ENCODE peak calls at places on chromosomes 1 and 21, in six cellular contexts. K is fibroblast of the aortic adventitia, S is breast epithelium, H is brain microvascular endothelial cell, D is A673, P is cardiac fibroblast. I is an unnamed sample.

GRCh38 chr1:9731561-9731960 is 80.0 kb downstream of the PIK3CD start:
- DNase-seq in S (no peak), H (no peak), D (no peak), K (no peak), P (no peak), I (no peak)

GRCh38 chr1:37714226-37714625 is 21.9 kb downstream of the CDCA8 start:
- DNase-seq in D (no peak), S (no peak), H (no peak), K (no peak), P (no peak), I (no peak)

GRCh38 chr1:207745285-207745684 is 6.6 kb upstream of the CD46 start:
- DNase-seq in P (peak; percentile 31), S (no peak), K (peak; percentile 54), D (no peak), H (no peak), I (no peak)

GRCh38 chr1:163054056-163054706 is 15.0 kb upstream of the RGS4 start:
- DNase-seq in S (no peak), K (peak; percentile 30), H (no peak), D (peak; percentile 45), P (no peak), I (no peak)

GRCh38 chr1:231162300-231162969 is 577 bp downstream of the TRIM67 start:
- DNase-seq in K (peak; percentile 10), P (peak; percentile 22), S (no peak), H (peak; percentile 28), D (no peak), I (no peak)

GRCh38 chr1:15680131-15680530 is 4.0 kb upstream of the PLEKHM2 start:
- DNase-seq in D (no peak), P (peak; percentile 67), H (peak; percentile 65), K (peak; percentile 73), S (no peak), I (no peak)

GRCh38 chr1:163842546-163842945 is 520.8 kb downstream of the NUF2 start:
- DNase-seq in D (no peak), H (no peak), P (no peak), K (peak; percentile 30), S (no peak), I (no peak)

GRCh38 chr21:46195595-46196195 is 11.4 kb upstream of the SPATC1L start:
- DNase-seq in S (peak; percentile 31), K (no peak), D (no peak), H (no peak), P (no peak), I (peak; percentile 52)

GRCh38 chr1:114482585-114482984 is 28.4 kb downstream of the TRIM33 start:
- DNase-seq in D (no peak), S (no peak), K (no peak), H (no peak), P (no peak), I (no peak)

GRCh38 chr1:180026556-180026955 is 71.9 kb downstream of the CEP350 start:
- DNase-seq in H (peak; percentile 23), S (no peak), P (peak; percentile 62), D (no peak), K (peak; percentile 61), I (no peak)

GRCh38 chr1:45386219-45386618 is 46.0 kb upstream of the MUTYH start:
- DNase-seq in S (no peak), D (no peak), H (no peak), K (no peak), P (no peak), I (no peak)

GRCh38 chr1:228082260-228082974 is at the start of gene ARF1:
- DNase-seq in H (peak; percentile 73), P (peak; percentile 96), S (peak; percentile 85), K (peak; percentile 89), D (peak; percentile 96), I (peak; percentile 93)

GRCh38 chr1:228084325-228084724 is 1.8 kb downstream of the ARF1 start:
- DNase-seq in K (peak; percentile 75), H (peak; percentile 66), S (no peak), P (peak; percentile 74), D (no peak), I (no peak)

GRCh38 chr1:228084797-228085196 is 2.3 kb downstream of the ARF1 start:
- DNase-seq in P (no peak), K (no peak), H (no peak), S (no peak), D (no peak), I (no peak)

GRCh38 chr1:228082975-228083870 is 715 bp downstream of the ARF1 start:
- DNase-seq in D (no peak), S (no peak), K (peak; percentile 22), H (no peak), P (peak; percentile 52), I (no peak)

DNA sequence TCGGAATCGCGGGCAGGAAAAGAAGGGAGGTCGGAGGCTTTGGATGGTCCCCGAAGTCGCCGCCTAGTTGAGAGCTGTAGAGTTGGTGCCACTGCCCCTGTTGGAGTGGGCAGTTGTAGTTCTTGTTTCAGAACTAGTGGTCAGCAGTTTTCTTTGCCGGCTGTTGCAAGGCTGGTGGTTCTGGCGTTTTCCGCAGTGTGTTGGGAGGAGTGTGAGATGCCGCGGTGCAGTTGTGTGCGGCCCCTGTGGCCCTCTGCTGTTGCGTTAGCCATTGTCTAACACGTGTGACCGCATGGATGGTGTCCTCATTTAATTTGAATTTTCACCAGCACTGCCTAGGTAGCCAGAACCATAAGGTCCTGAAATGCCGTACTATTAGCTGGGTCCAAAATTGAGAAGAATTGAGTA is 1.4 kb downstream of the ARF1 start:
- DNase-seq in D (no peak), H (no peak), P (peak; percentile 34), K (peak; percentile 39), S (no peak), I (no peak)
- TF ChIP-seq CTCF in D (no peak), H (no peak), P (no peak), K (no peak), S (no peak), I (no peak)

DNA sequence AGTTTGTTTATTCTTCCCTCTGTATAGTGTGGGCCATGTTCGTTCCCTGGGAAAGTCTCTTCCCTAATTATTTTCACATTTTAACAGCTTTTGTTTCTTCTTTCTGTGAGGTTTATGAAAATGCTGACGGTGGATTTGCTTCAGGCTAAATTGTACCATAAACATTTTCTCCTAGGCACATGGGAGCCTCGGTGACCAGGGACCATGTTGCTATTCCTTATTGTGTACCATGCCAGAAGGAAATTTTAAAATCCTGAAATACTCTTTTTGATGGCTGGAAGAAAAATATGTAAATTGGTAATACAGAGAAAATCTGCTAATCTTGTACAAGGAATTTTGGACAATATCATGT is 230.1 kb upstream of the JUN start:
- DNase-seq in H (no peak), S (no peak), D (no peak), K (no peak), P (no peak), I (no peak)
- H3K4me3 ChIP-seq in H (no peak overlapping the region), S (peak overlapping the region; percentile 25), D (no peak overlapping the region), K (no peak overlapping the region), P (no peak overlapping the region), I (peak overlapping the region; percentile 29)

GRCh38 chr1:203807211-203807610 is 11.8 kb downstream of the ZBED6 start:
- DNase-seq in D (no peak), K (peak; percentile 81), H (peak; percentile 76), S (no peak), P (peak; percentile 28), I (no peak)
- TF ChIP-seq CTCF in D (no peak), K (no peak), H (no peak), S (no peak), P (no peak), I (no peak)

DNA sequence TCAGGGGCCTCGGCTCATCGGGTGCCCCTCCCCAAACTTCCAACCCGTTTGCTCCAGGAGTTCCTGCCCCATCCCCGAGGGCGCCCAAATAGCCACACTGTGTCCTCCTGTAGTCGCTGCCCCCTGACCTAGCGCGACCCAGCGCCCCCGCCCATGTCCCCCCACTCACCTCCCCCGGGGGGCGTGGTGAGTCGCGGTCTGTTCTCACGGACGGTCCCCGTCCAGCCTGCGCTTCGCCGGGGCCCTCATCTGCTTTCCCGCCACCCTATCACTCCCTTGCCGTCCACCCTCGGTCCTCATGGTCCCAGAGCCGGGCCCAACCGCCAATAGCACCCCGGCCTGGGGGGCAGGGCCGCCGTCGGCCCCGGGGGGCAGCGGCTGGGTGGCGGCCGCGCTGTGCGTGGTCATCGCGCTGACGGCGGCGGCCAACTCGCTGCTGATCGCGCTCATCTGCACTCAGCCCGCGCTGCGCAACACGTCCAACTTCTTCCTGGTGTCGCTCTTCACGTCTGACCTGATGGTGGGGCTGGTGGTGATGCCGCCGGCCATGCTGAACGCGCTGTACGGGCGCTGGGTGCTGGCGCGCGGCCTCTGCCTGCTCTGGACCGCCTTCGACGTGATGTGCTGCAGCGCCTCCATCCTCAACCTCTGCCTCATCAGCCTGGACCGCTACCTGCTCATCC is 922 bp downstream of the HTR6 start:
- DNase-seq in K (no peak), P (no peak), H (no peak), D (no peak), S (no peak), I (no peak)
- H3K4me3 ChIP-seq in K (no peak overlapping the region), P (no peak overlapping the region), H (no peak overlapping the region), D (peak overlapping the region; percentile 28), S (peak overlapping the region; percentile 44), I (peak overlapping the region; percentile 55)

GRCh38 chr1:201606096-201606495 is 67.2 kb downstream of the NAV1 start:
- DNase-seq in H (no peak), P (no peak), K (no peak), D (no peak), S (no peak), I (no peak)
- TF ChIP-seq CTCF in H (no peak), P (no peak), K (no peak), D (no peak), S (no peak), I (no peak)

GRCh38 chr1:205191617-205192016 is 19.9 kb downstream of the DSTYK start:
- DNase-seq in S (no peak), K (no peak), H (no peak), D (no peak), P (no peak), I (no peak)
- H3K4me3 ChIP-seq in S (no peak overlapping the region), K (no peak overlapping the region), H (no peak overlapping the region), D (no peak overlapping the region), P (no peak overlapping the region), I (no peak overlapping the region)

GRCh38 chr1:30084909-30085571 is 638.3 kb downstream of the MATN1 start:
- DNase-seq in P (no peak), K (no peak), H (no peak), D (no peak), S (no peak), I (no peak)

GRCh38 chr1:30090421-30090820 is 633.0 kb downstream of the MATN1 start:
- DNase-seq in P (no peak), H (no peak), S (no peak), D (no peak), K (no peak), I (no peak)

GRCh38 chr1:30085814-30086770 is 637.3 kb downstream of the MATN1 start:
- DNase-seq in P (peak; percentile 63), K (peak; percentile 53), H (peak; percentile 26), D (peak; percentile 84), S (no peak), I (no peak)

GRCh38 chr1:30088594-30089556 is 634.5 kb downstream of the MATN1 start:
- DNase-seq in P (peak; percentile 14), S (no peak), H (no peak), D (peak; percentile 84), K (no peak), I (no peak)

GRCh38 chr1:30087465-30087864 is 635.9 kb downstream of the MATN1 start:
- DNase-seq in H (no peak), S (no peak), P (no peak), D (peak; percentile 47), K (no peak), I (no peak)
- TF ChIP-seq CTCF in H (peak; percentile 75), S (no peak), P (no peak), D (peak; percentile 53), K (peak; percentile 51), I (no peak)